ENCODE peak calls at places on chromosomes 7 and 10, in six cellular contexts. Q is uterus, O is breast epithelium, V is A549, C is tibial nerve, X is NB4. D is an unnamed sample.
A peak's percentile ranks its signal among the peaks of the same experiment; 100 is the strongest.

GRCh38 chr10:12196531-12197211 is 683 bp downstream of the CDC123 start:
- DNase-seq in V (no peak), C (no peak), X (no peak), Q (no peak), O (no peak), D (no peak)

GRCh38 chr7:123770378-123770777 is 21.6 kb upstream of the WASL start:
- DNase-seq in C (no peak), X (peak; percentile 82), V (peak; percentile 84), O (no peak), Q (no peak), D (peak; percentile 57)

GRCh38 chr7:117572826-117573620 is 93.2 kb downstream of the CFTR start:
- DNase-seq in V (no peak), C (no peak), O (no peak), X (no peak), Q (no peak), D (no peak)

GRCh38 chr7:95737828-95738505 is 34.4 kb upstream of the DYNC1I1 start:
- DNase-seq in Q (no peak), V (no peak), X (no peak), O (no peak), C (no peak), D (no peak)

GRCh38 chr7:9097565-9098060 is 664.2 kb downstream of the NXPH1 start:
- DNase-seq in C (no peak), O (no peak), V (no peak), X (no peak), Q (no peak), D (peak; percentile 24)

GRCh38 chr7:158500651-158501052 is 87.0 kb downstream of the PTPRN2 start:
- DNase-seq in Q (no peak), V (no peak), X (no peak), C (no peak), O (no peak), D (no peak)

GRCh38 chr7:91883676-91884362 is 3.3 kb upstream of the MTERF1 start:
- DNase-seq in V (no peak), C (no peak), Q (no peak), X (no peak), O (no peak), D (no peak)

GRCh38 chr10:62996925-62997324 is 136.2 kb upstream of the NRBF2 start:
- DNase-seq in X (no peak), C (no peak), Q (no peak), V (no peak), O (no peak), D (no peak)

GRCh38 chr7:107939472-107940145 is 48.6 kb downstream of the DLD start:
- DNase-seq in Q (peak; percentile 79), C (peak; percentile 44), O (no peak), V (no peak), X (no peak), D (no peak)

GRCh38 chr7:149685455-149685854 is 87.9 kb downstream of the ZNF467 start:
- DNase-seq in C (no peak), O (no peak), X (no peak), V (peak; percentile 11), Q (no peak), D (no peak)

GRCh38 chr7:36287371-36288241 is 102.1 kb upstream of the ANLN start:
- DNase-seq in O (no peak), X (peak; percentile 54), V (peak; percentile 57), Q (no peak), C (no peak), D (no peak)
- TF ChIP-seq POLR2A in O (no peak), X (no peak), V (no peak), Q (no peak), C (no peak), D (no peak)

GRCh38 chr10:3772349-3773222 is 12.4 kb downstream of the KLF6 start:
- DNase-seq in X (no peak), V (no peak), C (no peak), O (no peak), Q (no peak), D (no peak)
- TF ChIP-seq POLR2A in X (no peak), V (no peak), C (no peak), O (no peak), Q (no peak), D (no peak)

DNA sequence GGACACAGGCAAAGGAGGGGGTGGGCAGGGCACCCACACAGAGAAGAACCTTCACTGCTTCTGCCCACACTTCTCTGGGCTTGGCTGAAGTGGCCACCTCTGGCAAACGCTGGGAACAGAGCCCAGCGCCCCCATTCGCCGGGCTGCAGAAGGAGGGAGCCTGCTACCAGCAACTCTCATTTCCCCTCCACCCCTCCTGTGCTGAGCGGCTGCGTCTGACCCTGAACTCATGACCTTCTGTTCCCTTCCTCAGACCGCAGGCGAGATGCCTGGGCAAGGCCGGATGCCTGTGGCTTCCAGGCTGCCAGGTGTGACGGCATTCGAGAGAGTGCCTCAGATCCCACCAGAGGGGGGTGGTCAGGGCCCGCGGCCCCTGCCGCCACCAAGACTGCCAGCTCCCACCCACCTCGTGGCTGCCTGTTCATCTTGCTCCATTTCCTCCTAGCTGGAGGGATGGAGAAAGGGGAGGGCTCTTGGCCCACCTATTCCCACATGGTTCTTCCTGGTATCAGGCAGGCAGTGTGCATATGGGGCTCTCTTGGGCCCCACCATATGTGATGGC is 19.8 kb downstream of the DNAJB12 start:
- DNase-seq in O (peak; percentile 88), V (no peak), Q (peak; percentile 91), C (peak; percentile 94), X (peak; percentile 83), D (no peak)
- TF ChIP-seq POLR2A in O (no peak), V (no peak), Q (no peak), C (peak; percentile 44), X (no peak), D (no peak)

DNA sequence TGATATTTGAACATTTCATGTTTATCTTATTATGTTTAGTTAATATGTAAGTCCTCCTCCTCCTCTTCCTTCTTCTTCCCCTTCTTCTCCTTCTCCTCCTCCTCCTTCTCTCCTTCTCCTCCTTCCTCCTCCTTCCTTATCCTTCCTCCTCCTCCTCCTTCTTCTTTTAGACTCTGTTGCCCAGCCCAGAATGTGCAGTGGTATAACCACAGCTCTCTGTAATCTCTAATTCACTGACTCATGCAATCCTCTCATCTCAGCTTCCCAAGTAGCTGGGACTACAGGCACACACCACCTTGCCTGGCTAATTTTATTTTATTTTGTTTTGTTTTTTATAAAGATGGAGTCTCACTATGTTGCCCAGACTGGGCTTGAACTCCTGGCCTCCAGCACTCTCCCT is 83.4 kb upstream of the ODAD2 start:
- DNase-seq in O (no peak), X (no peak), C (no peak), V (no peak), Q (no peak), D (no peak)
- TF ChIP-seq POLR2A in O (no peak), X (no peak), C (no peak), V (no peak), Q (no peak), D (no peak)

GRCh38 chr10:6117711-6118110 is 28.9 kb downstream of the RBM17 start:
- DNase-seq in X (no peak), Q (no peak), C (no peak), V (no peak), O (no peak), D (no peak)
- TF ChIP-seq POLR2A in X (no peak), Q (no peak), C (no peak), V (no peak), O (no peak), D (no peak)

DNA sequence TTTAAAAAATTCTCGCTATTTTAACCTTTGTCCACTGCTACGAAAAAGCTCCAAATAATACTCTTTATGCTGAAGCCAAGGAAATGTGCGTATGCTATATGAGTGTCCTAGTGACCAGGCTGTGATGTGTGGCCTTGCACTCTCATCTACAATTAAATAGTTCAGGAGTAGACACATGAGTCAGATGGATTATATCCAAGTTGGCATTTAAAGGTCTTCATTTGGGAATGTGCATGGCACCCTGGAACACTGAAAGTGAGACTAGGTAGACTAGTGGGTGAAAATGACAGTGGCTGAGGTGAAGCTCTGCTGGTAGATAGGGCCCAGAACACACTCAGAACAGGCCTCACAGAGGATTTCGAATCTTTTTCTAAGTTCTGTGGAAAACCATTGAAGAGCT is 604.1 kb upstream of the LRRTM3 start:
- DNase-seq in Q (no peak), V (no peak), C (no peak), O (no peak), X (no peak), D (no peak)
- TF ChIP-seq POLR2A in Q (no peak), V (no peak), C (no peak), O (no peak), X (no peak), D (no peak)